ENCODE peak calls at places on chromosome 12, in five cellular contexts. One of them, this sample, is unnamed.
A peak's percentile ranks its signal among the peaks of the same experiment; 100 is the strongest.

GRCh38 chr12:19620222-19620621 is 180.9 kb downstream of the AEBP2 start:
- DNase-seq in body of pancreas: no peak
- DNase-seq in NCI-H774: no peak
- DNase-seq in natural killer cell: no peak
- DNase-seq in posterior cingulate gyrus: no peak
- DNase-seq in this sample: no peak

GRCh38 chr12:75684678-75685620 is 173.5 kb upstream of the KRR1 start:
- DNase-seq in NCI-H774: no peak
- DNase-seq in posterior cingulate gyrus: no peak
- DNase-seq in natural killer cell: no peak
- DNase-seq in body of pancreas: no peak
- DNase-seq in this sample: no peak

GRCh38 chr12:68789144-68789878 is 18.7 kb upstream of the MDM2 start:
- DNase-seq in posterior cingulate gyrus: no peak
- DNase-seq in NCI-H774: no peak
- DNase-seq in body of pancreas: peak; percentile 26
- DNase-seq in natural killer cell: no peak
- DNase-seq in this sample: no peak

GRCh38 chr12:64125913-64126312 is 96.2 kb downstream of the KICS2 start:
- DNase-seq in body of pancreas: peak; percentile 50
- DNase-seq in NCI-H774: no peak
- DNase-seq in natural killer cell: no peak
- DNase-seq in posterior cingulate gyrus: no peak
- DNase-seq in this sample: no peak

GRCh38 chr12:39619316-39619659 is 315 bp downstream of the ABCD2 start:
- DNase-seq in natural killer cell: no peak
- DNase-seq in body of pancreas: no peak
- DNase-seq in NCI-H774: no peak
- DNase-seq in posterior cingulate gyrus: no peak
- DNase-seq in this sample: peak; percentile 68

GRCh38 chr12:52213541-52214420 is 19.3 kb upstream of the KRT7 start:
- DNase-seq in posterior cingulate gyrus: peak; percentile 72
- DNase-seq in NCI-H774: peak; percentile 76
- DNase-seq in body of pancreas: peak; percentile 89
- DNase-seq in natural killer cell: peak; percentile 47
- DNase-seq in this sample: peak; percentile 44

GRCh38 chr12:93571360-93571853 is 1.1 kb upstream of the SOCS2 start:
- DNase-seq in natural killer cell: peak; percentile 55
- DNase-seq in NCI-H774: peak; percentile 54
- DNase-seq in body of pancreas: peak; percentile 62
- DNase-seq in posterior cingulate gyrus: no peak
- DNase-seq in this sample: peak; percentile 18

GRCh38 chr12:132485619-132486018 is 4.3 kb upstream of the FBRSL1 start:
- DNase-seq in body of pancreas: no peak
- DNase-seq in NCI-H774: no peak
- DNase-seq in posterior cingulate gyrus: no peak
- DNase-seq in natural killer cell: no peak
- DNase-seq in this sample: no peak

GRCh38 chr12:130761537-130762318 is 45.6 kb upstream of the RIMBP2 start:
- DNase-seq in natural killer cell: no peak
- DNase-seq in NCI-H774: peak; percentile 50
- DNase-seq in body of pancreas: peak; percentile 31
- DNase-seq in posterior cingulate gyrus: peak; percentile 76
- DNase-seq in this sample: peak; percentile 55

GRCh38 chr12:630656-631632 is 32.3 kb downstream of the NINJ2 start:
- DNase-seq in NCI-H774: no peak
- DNase-seq in posterior cingulate gyrus: no peak
- DNase-seq in body of pancreas: peak; percentile 42
- DNase-seq in natural killer cell: peak; percentile 68
- DNase-seq in this sample: no peak

GRCh38 chr12:110591508-110592051 is 8.5 kb upstream of the PPTC7 start:
- DNase-seq in body of pancreas: no peak
- DNase-seq in natural killer cell: no peak
- DNase-seq in posterior cingulate gyrus: no peak
- DNase-seq in NCI-H774: no peak
- DNase-seq in this sample: no peak

GRCh38 chr12:77947326-77947725 is 116.6 kb downstream of the NAV3 start:
- DNase-seq in posterior cingulate gyrus: no peak
- DNase-seq in NCI-H774: no peak
- DNase-seq in natural killer cell: no peak
- DNase-seq in body of pancreas: no peak
- DNase-seq in this sample: no peak

GRCh38 chr12:93938921-93939320 is 209.5 kb upstream of the PLXNC1 start:
- DNase-seq in body of pancreas: no peak
- DNase-seq in NCI-H774: no peak
- DNase-seq in natural killer cell: no peak
- DNase-seq in posterior cingulate gyrus: no peak
- DNase-seq in this sample: no peak

GRCh38 chr12:28946361-28946760 is 202.7 kb upstream of the FAR2 start:
- DNase-seq in posterior cingulate gyrus: no peak
- DNase-seq in NCI-H774: no peak
- DNase-seq in natural killer cell: no peak
- DNase-seq in body of pancreas: no peak
- DNase-seq in this sample: no peak

GRCh38 chr12:132176920-132177551 is 32.8 kb downstream of the NOC4L start:
- DNase-seq in posterior cingulate gyrus: no peak
- DNase-seq in body of pancreas: no peak
- DNase-seq in natural killer cell: no peak
- DNase-seq in NCI-H774: no peak
- DNase-seq in this sample: no peak

GRCh38 chr12:90770861-90771260 is 184.1 kb downstream of the CCER1 start:
- DNase-seq in natural killer cell: no peak
- DNase-seq in body of pancreas: no peak
- DNase-seq in NCI-H774: no peak
- DNase-seq in posterior cingulate gyrus: no peak
- DNase-seq in this sample: no peak

GRCh38 chr12:65496617-65497016 is 218.1 kb downstream of the MSRB3 start:
- DNase-seq in body of pancreas: no peak
- DNase-seq in NCI-H774: no peak
- DNase-seq in posterior cingulate gyrus: no peak
- DNase-seq in natural killer cell: no peak
- DNase-seq in this sample: no peak

GRCh38 chr12:75660805-75661404 is 149.5 kb upstream of the KRR1 start:
- DNase-seq in body of pancreas: no peak
- DNase-seq in posterior cingulate gyrus: no peak
- DNase-seq in NCI-H774: no peak
- DNase-seq in natural killer cell: no peak
- DNase-seq in this sample: no peak

GRCh38 chr12:92929957-92930356 is 862 bp upstream of the EEA1 start:
- DNase-seq in NCI-H774: no peak
- DNase-seq in body of pancreas: peak; percentile 11
- DNase-seq in posterior cingulate gyrus: no peak
- DNase-seq in natural killer cell: no peak
- DNase-seq in this sample: no peak

GRCh38 chr12:47785036-47785886 is 12.2 kb downstream of the SLC48A1 start:
- DNase-seq in posterior cingulate gyrus: no peak
- DNase-seq in natural killer cell: no peak
- DNase-seq in body of pancreas: no peak
- DNase-seq in NCI-H774: no peak
- DNase-seq in this sample: no peak

GRCh38 chr12:114662512-114663177 is 21.3 kb downstream of the TBX3 start:
- DNase-seq in body of pancreas: peak; percentile 88
- DNase-seq in NCI-H774: peak; percentile 61
- DNase-seq in posterior cingulate gyrus: peak; percentile 83
- DNase-seq in natural killer cell: peak; percentile 30
- DNase-seq in this sample: peak; percentile 65

GRCh38 chr12:47941475-47942326 is 21.7 kb upstream of the TMEM106C start:
- DNase-seq in body of pancreas: no peak
- DNase-seq in posterior cingulate gyrus: no peak
- DNase-seq in NCI-H774: no peak
- DNase-seq in natural killer cell: no peak
- DNase-seq in this sample: no peak

GRCh38 chr12:17286874-17287273 is 680.9 kb upstream of the LMO3 start:
- DNase-seq in NCI-H774: no peak
- DNase-seq in natural killer cell: no peak
- DNase-seq in body of pancreas: no peak
- DNase-seq in posterior cingulate gyrus: no peak
- DNase-seq in this sample: no peak

GRCh38 chr12:123983822-123984485 is 10.9 kb downstream of the ZNF664 start:
- DNase-seq in body of pancreas: peak; percentile 67
- DNase-seq in posterior cingulate gyrus: no peak
- DNase-seq in natural killer cell: peak; percentile 19
- DNase-seq in NCI-H774: peak; percentile 21
- DNase-seq in this sample: peak; percentile 47

GRCh38 chr12:2324375-2324774 is 271.6 kb downstream of the CACNA1C start:
- DNase-seq in NCI-H774: peak; percentile 97
- DNase-seq in posterior cingulate gyrus: peak; percentile 63
- DNase-seq in body of pancreas: peak; percentile 82
- DNase-seq in natural killer cell: no peak
- DNase-seq in this sample: peak; percentile 25

GRCh38 chr12:92275443-92276154 is 130.0 kb upstream of the BTG1 start:
- DNase-seq in posterior cingulate gyrus: no peak
- DNase-seq in NCI-H774: no peak
- DNase-seq in natural killer cell: no peak
- DNase-seq in body of pancreas: peak; percentile 10
- DNase-seq in this sample: no peak

GRCh38 chr12:115149279-115149678 is 465.3 kb upstream of the TBX3 start:
- DNase-seq in body of pancreas: no peak
- DNase-seq in natural killer cell: no peak
- DNase-seq in posterior cingulate gyrus: no peak
- DNase-seq in NCI-H774: no peak
- DNase-seq in this sample: no peak

GRCh38 chr12:1171657-1172056 is 180.6 kb downstream of the ERC1 start:
- DNase-seq in natural killer cell: no peak
- DNase-seq in posterior cingulate gyrus: no peak
- DNase-seq in body of pancreas: no peak
- DNase-seq in NCI-H774: peak; percentile 72
- DNase-seq in this sample: no peak

GRCh38 chr12:14885718-14886201 is at the start of gene MGP:
- DNase-seq in posterior cingulate gyrus: no peak
- DNase-seq in natural killer cell: no peak
- DNase-seq in body of pancreas: peak; percentile 50
- DNase-seq in NCI-H774: no peak
- DNase-seq in this sample: no peak

GRCh38 chr12:51441583-51441982 is 17.0 kb downstream of the SLC4A8 start:
- DNase-seq in natural killer cell: no peak
- DNase-seq in body of pancreas: peak; percentile 26
- DNase-seq in posterior cingulate gyrus: peak; percentile 38
- DNase-seq in NCI-H774: no peak
- DNase-seq in this sample: peak; percentile 28

GRCh38 chr12:51399893-51400292 is 8.7 kb upstream of the GALNT6 start:
- DNase-seq in body of pancreas: no peak
- DNase-seq in natural killer cell: no peak
- DNase-seq in posterior cingulate gyrus: no peak
- DNase-seq in NCI-H774: no peak
- DNase-seq in this sample: no peak

GRCh38 chr12:25041006-25041741 is 92.3 kb upstream of the BCAT1 start:
- DNase-seq in natural killer cell: no peak
- DNase-seq in NCI-H774: no peak
- DNase-seq in body of pancreas: no peak
- DNase-seq in posterior cingulate gyrus: no peak
- DNase-seq in this sample: no peak

GRCh38 chr12:104384141-104384880 is 72.4 kb upstream of the CHST11 start:
- DNase-seq in NCI-H774: no peak
- DNase-seq in posterior cingulate gyrus: no peak
- DNase-seq in body of pancreas: no peak
- DNase-seq in natural killer cell: no peak
- DNase-seq in this sample: no peak